ENCODE peak calls at places on chromosomes 11 and 22, in five cellular contexts. V is GM12878, O is HCT116, B is H1, N is HepG2. D is an unnamed sample.

GRCh38 chr11:61524963-61525587 is 16.5 kb downstream of the LRRC10B start:
- DNase-seq in V (no peak), O (no peak), B (no peak), N (no peak), D (no peak)

GRCh38 chr11:113286509-113287497 is 27.6 kb upstream of the TTC12 start:
- DNase-seq in V (no peak), O (no peak), B (peak; percentile 16), N (no peak), D (no peak)

GRCh38 chr22:36334838-36335603 is 52.7 kb downstream of the MYH9 start:
- DNase-seq in V (no peak), O (no peak), B (no peak), N (no peak), D (peak; percentile 30)

GRCh38 chr11:68826726-68827125 is 15.0 kb downstream of the CPT1A start:
- DNase-seq in V (no peak), O (no peak), B (no peak), N (no peak), D (no peak)

GRCh38 chr11:132972565-132972964 is 559.7 kb downstream of the OPCML start:
- DNase-seq in V (no peak), O (no peak), B (no peak), N (no peak), D (no peak)

GRCh38 chr11:60265373-60266214 is 14.9 kb upstream of the MS4A4A start:
- DNase-seq in V (peak; percentile 44), O (peak; percentile 36), B (no peak), N (peak; percentile 8), D (peak; percentile 62)

GRCh38 chr11:80261776-80262175 is 820.9 kb upstream of the TENM4 start:
- DNase-seq in V (no peak), O (no peak), B (no peak), N (no peak), D (no peak)

GRCh38 chr11:118927554-118928107 is 1.9 kb upstream of the BCL9L start:
- DNase-seq in V (no peak), O (no peak), B (no peak), N (no peak), D (no peak)

GRCh38 chr11:13450832-13451397 is 12.1 kb downstream of the BTBD10 start:
- DNase-seq in V (no peak), O (no peak), B (no peak), N (no peak), D (no peak)

GRCh38 chr11:122069946-122070345 is 46.1 kb downstream of the BLID start:
- DNase-seq in V (no peak), O (no peak), B (no peak), N (peak; percentile 7), D (no peak)

GRCh38 chr11:27977031-27977430 is 130.9 kb downstream of the KIF18A start:
- DNase-seq in V (no peak), O (peak; percentile 45), B (no peak), N (no peak), D (no peak)

GRCh38 chr11:9280655-9281301 is 15.6 kb upstream of the DENND5A start:
- DNase-seq in V (peak; percentile 58), O (no peak), B (peak; percentile 19), N (no peak), D (no peak)

GRCh38 chr11:105838668-105839403 is 183.2 kb downstream of the MSANTD4 start:
- DNase-seq in V (no peak), O (peak; percentile 35), B (no peak), N (no peak), D (no peak)

GRCh38 chr11:62500066-62501035 is 46.3 kb downstream of the AHNAK start:
- DNase-seq in V (no peak), O (peak; percentile 88), B (no peak), N (no peak), D (peak; percentile 67)

GRCh38 chr11:73976451-73977151 is 6.0 kb downstream of the UCP2 start:
- DNase-seq in V (no peak), O (no peak), B (no peak), N (no peak), D (peak; percentile 14)

GRCh38 chr11:14054708-14055107 is 92.2 kb downstream of the SPON1 start:
- DNase-seq in V (no peak), O (no peak), B (no peak), N (no peak), D (no peak)

GRCh38 chr11:35614949-35615569 is 3.2 kb upstream of the FJX1 start:
- DNase-seq in V (no peak), O (no peak), B (no peak), N (no peak), D (no peak)

GRCh38 chr22:42662114-42663021 is 13.2 kb upstream of the CYB5R3 start:
- DNase-seq in V (no peak), O (no peak), B (peak; percentile 94), N (no peak), D (peak; percentile 74)

GRCh38 chr11:32893091-32893946 is 708 bp downstream of the QSER1 start:
- DNase-seq in V (no peak), O (no peak), B (peak; percentile 80), N (peak; percentile 58), D (peak; percentile 84)

GRCh38 chr11:96311120-96311568 is 31.9 kb downstream of the MAML2 start:
- DNase-seq in V (no peak), O (no peak), B (no peak), N (no peak), D (no peak)

GRCh38 chr11:116513894-116514293 is 258.9 kb downstream of the BUD13 start:
- DNase-seq in V (no peak), O (peak; percentile 46), B (peak; percentile 89), N (peak; percentile 64), D (peak; percentile 66)

GRCh38 chr11:124150684-124151083 is 32.5 kb upstream of the OR10D3 start:
- DNase-seq in V (no peak), O (no peak), B (no peak), N (no peak), D (no peak)

GRCh38 chr22:17198188-17199130 is 20.8 kb downstream of the ADA2 start:
- DNase-seq in V (no peak), O (no peak), B (peak; percentile 92), N (no peak), D (peak; percentile 52)

GRCh38 chr22:17201285-17201945 is 17.8 kb downstream of the ADA2 start:
- DNase-seq in V (no peak), O (no peak), B (no peak), N (peak; percentile 53), D (peak; percentile 43)

GRCh38 chr22:17194213-17194612 is 25.0 kb downstream of the ADA2 start:
- DNase-seq in V (no peak), O (no peak), B (no peak), N (no peak), D (peak; percentile 8)

GRCh38 chr22:17199131-17199731 is 20.0 kb downstream of the ADA2 start:
- DNase-seq in V (no peak), O (no peak), B (peak; percentile 77), N (no peak), D (no peak)
- TF ChIP-seq MAX in V (no peak), O (no peak), B (no peak), N (no peak), D (no peak)

GRCh38 chr11:103936059-103936458 is 100.4 kb upstream of the DDI1 start:
- DNase-seq in V (no peak), O (no peak), B (no peak), N (no peak), D (no peak)

GRCh38 chr11:103939694-103940093 is 96.7 kb upstream of the DDI1 start:
- DNase-seq in V (no peak), O (no peak), B (no peak), N (no peak), D (no peak)

GRCh38 chr11:103942646-103943045 is 93.8 kb upstream of the DDI1 start:
- DNase-seq in V (no peak), O (no peak), B (no peak), N (no peak), D (no peak)

GRCh38 chr11:103944251-103944944 is 92.0 kb upstream of the DDI1 start:
- DNase-seq in V (no peak), O (no peak), B (no peak), N (no peak), D (no peak)

DNA sequence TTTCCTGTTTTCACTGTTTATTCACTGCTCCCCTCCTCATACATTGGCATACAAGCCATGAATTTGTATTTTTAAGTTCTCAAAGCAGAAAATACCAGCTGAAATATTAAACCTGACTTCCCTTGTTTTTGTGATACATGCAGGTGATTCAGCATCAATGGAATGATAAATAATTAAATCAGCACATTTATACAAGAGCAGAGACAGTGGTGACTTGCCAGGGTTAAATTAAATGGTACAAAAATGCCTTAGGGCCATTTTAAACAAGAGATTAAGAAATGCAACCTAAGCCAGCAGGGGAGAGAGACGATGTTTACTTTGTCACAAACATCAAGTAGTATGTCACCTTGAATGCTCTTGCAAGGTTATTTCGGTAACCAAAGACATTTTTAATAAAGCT is 95.9 kb upstream of the DDI1 start:
- DNase-seq in V (no peak), O (no peak), B (no peak), N (no peak), D (no peak)
- TF ChIP-seq SP1 in V (no peak), O (no peak), B (no peak), N (no peak), D (no peak)

DNA sequence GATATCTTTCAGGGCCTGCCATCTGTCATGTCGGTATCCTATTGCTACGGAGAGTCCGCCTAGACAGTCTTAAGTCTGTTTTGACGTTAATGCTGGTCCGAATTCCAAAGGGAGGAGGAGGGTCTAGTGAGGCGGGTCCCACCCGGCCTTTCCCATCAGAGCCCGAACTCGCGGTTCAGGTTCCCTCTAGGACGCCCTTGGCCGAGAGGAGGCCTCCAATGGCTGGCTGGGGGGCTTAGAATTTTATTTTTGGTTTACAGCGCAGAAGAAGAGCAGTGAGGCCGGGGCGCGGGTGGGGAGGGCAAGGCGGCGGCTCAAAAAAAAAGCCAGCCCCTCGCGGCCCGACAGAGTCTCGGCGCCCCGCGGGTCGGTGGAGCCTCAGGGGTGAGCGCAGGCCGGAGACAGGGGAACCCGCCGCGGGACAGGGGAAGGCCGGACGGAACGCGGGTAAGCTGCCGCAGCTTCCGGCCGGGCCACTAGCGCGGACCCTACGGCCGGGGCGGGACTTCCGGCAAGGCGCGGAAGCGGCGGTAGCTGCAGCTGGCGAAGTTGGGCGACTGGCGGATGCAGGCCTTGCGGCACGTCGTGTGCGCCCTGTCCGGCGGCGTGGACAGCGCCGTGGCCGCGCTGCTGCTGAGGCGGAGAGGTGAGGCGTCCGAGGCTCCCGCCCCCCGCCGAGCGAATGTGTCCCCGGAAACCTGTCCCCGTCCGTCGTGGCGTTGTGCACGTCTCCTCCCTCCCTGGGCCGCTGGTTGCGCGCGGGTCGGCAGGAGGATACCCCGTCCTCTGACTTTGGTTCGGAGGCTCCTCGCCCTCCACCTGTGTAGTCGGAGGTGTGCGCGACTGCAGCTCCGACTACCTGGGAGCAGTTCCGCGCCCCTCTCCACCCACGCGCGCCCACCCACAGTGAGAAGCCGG is at the start of gene TRMU:
- DNase-seq in V (peak; percentile 56), O (peak; percentile 60), B (peak; percentile 87), N (peak; percentile 71), D (peak; percentile 84)
- H3K27ac ChIP-seq in V (peak within 1 kb of the TSS; percentile 79), O (peak within 1 kb of the TSS; percentile 72), B (peak within 1 kb of the TSS; percentile 8), N (peak within 1 kb of the TSS; percentile 84), D (peak within 1 kb of the TSS; percentile 79)

DNA sequence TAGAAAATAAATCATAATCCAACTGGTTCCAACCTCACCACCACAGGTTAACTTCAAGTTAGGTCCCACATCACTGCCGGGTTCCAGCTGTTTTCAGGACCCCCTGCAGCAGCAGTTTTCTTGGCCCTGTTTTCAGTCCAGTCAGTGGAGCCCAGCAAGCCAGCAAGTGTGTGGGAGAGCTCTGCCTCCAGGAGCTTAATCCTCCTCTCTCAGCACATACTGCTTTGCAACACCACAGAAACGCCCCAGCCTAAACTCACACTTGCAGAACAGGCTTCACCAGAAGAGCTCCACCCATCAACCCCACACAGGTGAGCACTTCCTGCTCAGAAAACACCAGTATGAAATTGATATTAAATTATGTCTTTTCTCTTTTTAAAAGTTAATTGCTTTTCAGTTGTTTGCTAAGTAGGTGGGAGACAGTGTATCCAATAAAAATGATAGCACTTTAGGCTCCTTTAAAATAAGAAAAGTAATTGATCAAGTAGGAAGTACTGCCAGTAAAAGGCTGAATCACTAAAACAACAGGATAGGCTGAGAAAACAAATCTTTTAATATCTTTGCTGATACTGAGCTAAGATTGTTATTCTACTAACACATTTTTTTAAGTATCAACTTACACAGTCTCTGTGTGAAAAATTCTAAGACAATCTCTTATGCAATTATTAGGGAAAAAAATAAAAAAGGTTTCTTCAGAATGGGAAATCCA is 81.5 kb upstream of the TP53AIP1 start:
- DNase-seq in V (no peak), O (peak; percentile 82), B (peak; percentile 55), N (no peak), D (no peak)
- TF ChIP-seq MAX in V (no peak), O (peak; percentile 47), B (no peak), N (no peak), D (no peak)